ENCODE peak calls at places on chromosome 20, in nine cellular contexts. M is GM23248, B is HCT116, F is mucosa of descending colon, G is astrocyte, C is adipocyte, A is tibial nerve, D is upper lobe of right lung, R is right atrium auricular region. L is an unnamed sample. For H3K4me1, the result is how much of the 10 kb centered on the place peaks cover.

GRCh38 chr20:1697592-1697991 is 40.0 kb upstream of the SIRPG start:
- DNase-seq in M (no peak), B (no peak), F (no peak), G (no peak), C (no peak), A (no peak), D (no peak), R (no peak), L (no peak)

GRCh38 chr20:47551841-47552240 is 50.2 kb downstream of the NCOA3 start:
- DNase-seq in M (peak), B (no peak), F (no peak), G (no peak), C (no peak), A (no peak), D (no peak), R (no peak), L (no peak)

GRCh38 chr20:17969884-17970409 is 1.1 kb downstream of the MGME1 start:
- DNase-seq in M (peak), B (no peak), F (peak), G (no peak), C (peak), A (peak), D (no peak), R (no peak), L (no peak)

GRCh38 chr20:51400051-51400926 is 142.2 kb downstream of the NFATC2 start:
- DNase-seq in M (no peak), B (no peak), F (peak), G (no peak), C (no peak), A (no peak), D (peak), R (no peak), L (no peak)

GRCh38 chr20:5510446-5510845 is 193.7 kb upstream of the PROKR2 start:
- DNase-seq in M (peak), B (no peak), F (no peak), G (no peak), C (no peak), A (no peak), D (no peak), R (no peak), L (no peak)

GRCh38 chr20:1871807-1872455 is 23.3 kb upstream of the SIRPA start:
- DNase-seq in M (peak), B (no peak), F (no peak), G (no peak), C (no peak), A (no peak), D (no peak), R (no peak), L (no peak)

GRCh38 chr20:20466341-20466879 is 98.5 kb downstream of the INSM1 start:
- DNase-seq in M (peak), B (no peak), F (no peak), G (peak), C (peak), A (no peak), D (no peak), R (no peak), L (no peak)

GRCh38 chr20:726160-726559 is 42.1 kb downstream of the SLC52A3 start:
- DNase-seq in M (no peak), B (no peak), F (no peak), G (no peak), C (no peak), A (no peak), D (peak), R (no peak), L (no peak)

GRCh38 chr20:14337400-14338171 is at the start of gene FLRT3:
- DNase-seq in M (peak), B (peak), F (peak), G (peak), C (peak), A (peak), D (peak), R (peak), L (peak)

GRCh38 chr20:19881080-19881840 is 123.2 kb downstream of the RIN2 start:
- DNase-seq in M (no peak), B (no peak), F (no peak), G (no peak), C (no peak), A (no peak), D (no peak), R (no peak), L (no peak)

GRCh38 chr20:8019998-8020247 is 362 bp upstream of the TMX4 start:
- DNase-seq in M (no peak), B (no peak), F (no peak), G (no peak), C (no peak), A (no peak), D (no peak), R (no peak), L (no peak)

GRCh38 chr20:35088231-35088794 is 4.3 kb downstream of the TRPC4AP start:
- DNase-seq in M (peak), B (no peak), F (no peak), G (no peak), C (peak), A (no peak), D (no peak), R (no peak), L (no peak)

GRCh38 chr20:1165941-1166340 is 18.8 kb downstream of the TMEM74B start:
- DNase-seq in M (no peak), B (no peak), F (no peak), G (no peak), C (no peak), A (no peak), D (no peak), R (no peak), L (no peak)

GRCh38 chr20:17227669-17228623 is 1.1 kb downstream of the PCSK2 start:
- DNase-seq in M (peak), B (no peak), F (no peak), G (no peak), C (peak), A (no peak), D (peak), R (no peak), L (no peak)

GRCh38 chr20:1392693-1393506 is at the start of gene FKBP1A:
- DNase-seq in M (peak), B (peak), F (peak), G (peak), C (peak), A (peak), D (peak), R (peak), L (peak)

GRCh38 chr20:910840-911770 is 5.0 kb downstream of the ANGPT4 start:
- DNase-seq in M (peak), B (no peak), F (no peak), G (no peak), C (peak), A (peak), D (no peak), R (peak), L (no peak)

DNA sequence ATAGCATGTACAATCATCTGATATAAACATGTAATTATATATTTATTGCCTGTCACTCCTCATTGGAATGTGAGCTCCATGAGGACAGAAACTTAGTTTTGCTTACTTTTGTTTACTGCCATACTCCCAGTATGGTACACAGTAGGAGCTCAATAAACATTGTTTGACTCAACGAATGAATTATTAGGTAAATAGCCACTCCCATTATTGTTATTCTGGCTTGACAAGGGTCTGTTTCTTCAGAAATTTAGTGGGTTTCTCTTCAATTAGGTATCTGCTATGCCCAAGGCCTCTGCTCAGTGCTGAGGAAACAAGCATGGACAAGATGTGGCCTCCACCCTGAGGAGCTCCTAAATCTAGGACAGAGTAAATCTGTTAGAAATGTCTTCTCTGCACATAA is 6.3 kb downstream of the BCL2L1 start:
- DNase-seq in M (no peak), B (no peak), F (no peak), G (no peak), C (peak), A (no peak), D (no peak), R (no peak), L (no peak)
- H3K4me1 ChIP-seq in M (half or more), B (half or more), F (half or more), G (half or more), C (half or more), A (half or more), D (half or more), R (half or more), L (under half)

DNA sequence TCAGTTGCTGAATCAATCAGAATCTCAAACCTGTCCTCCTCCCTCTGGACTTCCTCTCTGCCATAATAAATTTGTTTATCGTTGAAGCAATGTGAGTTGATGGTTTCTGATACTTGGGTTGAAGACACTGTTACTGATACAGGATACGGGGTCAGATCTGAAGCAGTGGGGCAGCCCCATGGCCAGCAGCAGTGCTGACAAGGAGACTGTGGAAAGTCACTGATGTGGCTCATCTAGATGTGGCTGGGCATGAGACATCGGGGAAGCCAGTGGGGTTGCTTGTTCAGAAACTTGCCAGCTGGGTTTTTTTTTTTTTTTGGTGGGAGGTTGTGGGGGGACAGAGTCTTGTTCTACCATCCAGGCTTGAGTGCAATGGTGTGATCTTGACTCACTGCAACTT is 2.7 kb upstream of the BPI start:
- DNase-seq in M (no peak), B (no peak), F (no peak), G (no peak), C (no peak), A (no peak), D (no peak), R (no peak), L (no peak)
- H3K4me1 ChIP-seq in M (under half), B (under half), F (under half), G (under half), C (under half), A (under half), D (under half), R (under half), L (under half)

GRCh38 chr20:49685161-49685601 is 28.5 kb downstream of the B4GALT5 start:
- DNase-seq in M (peak), B (no peak), F (no peak), G (no peak), C (no peak), A (no peak), D (no peak), R (no peak), L (no peak)

GRCh38 chr20:49682278-49682677 is 31.4 kb downstream of the B4GALT5 start:
- DNase-seq in M (no peak), B (no peak), F (peak), G (no peak), C (no peak), A (no peak), D (no peak), R (no peak), L (no peak)

GRCh38 chr20:49685809-49686208 is 27.9 kb downstream of the B4GALT5 start:
- DNase-seq in M (peak), B (no peak), F (no peak), G (peak), C (peak), A (no peak), D (no peak), R (no peak), L (no peak)

GRCh38 chr20:49682798-49683197 is 30.9 kb downstream of the B4GALT5 start:
- DNase-seq in M (no peak), B (no peak), F (no peak), G (no peak), C (no peak), A (no peak), D (no peak), R (no peak), L (no peak)

GRCh38 chr20:49684335-49684997 is 29.2 kb downstream of the B4GALT5 start:
- DNase-seq in M (no peak), B (no peak), F (peak), G (no peak), C (no peak), A (no peak), D (peak), R (no peak), L (no peak)
- H3K4me1 ChIP-seq in M (under half), B (half or more), F (under half), G (under half), C (half or more), A (under half), D (half or more), R (under half), L (half or more)

GRCh38 chr20:41366546-41367392 is at the start of gene EMILIN3:
- DNase-seq in M (peak), B (no peak), F (no peak), G (no peak), C (peak), A (no peak), D (no peak), R (no peak), L (no peak)
- H3K4me1 ChIP-seq in M (under half), B (under half), F (under half), G (under half), C (under half), A (under half), D (under half), R (under half), L (under half)

DNA sequence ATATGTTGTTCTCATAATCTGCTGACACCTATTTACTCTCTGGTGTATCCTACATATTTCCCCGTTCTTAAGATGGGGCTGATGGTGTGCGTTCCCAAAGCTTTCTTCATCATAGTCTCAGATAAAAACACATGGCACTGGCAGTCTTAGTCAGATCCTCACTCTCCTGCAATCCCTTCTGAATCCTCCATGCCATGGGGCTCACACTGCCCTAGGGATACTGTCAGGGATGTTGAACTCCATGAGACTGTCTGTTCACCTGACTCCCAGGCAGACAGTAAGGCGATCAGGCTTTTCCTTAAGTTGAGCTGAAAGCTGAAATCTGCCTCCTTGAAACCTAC is 76.0 kb downstream of the SLX4IP start:
- DNase-seq in M (no peak), B (no peak), F (no peak), G (no peak), C (no peak), A (no peak), D (no peak), R (no peak), L (no peak)
- H3K4me1 ChIP-seq in M (under half), B (half or more), F (under half), G (under half), C (half or more), A (under half), D (under half), R (under half), L (under half)

GRCh38 chr20:25248501-25249172 is 752 bp downstream of the PYGB start:
- DNase-seq in M (peak), B (no peak), F (no peak), G (no peak), C (peak), A (no peak), D (peak), R (peak), L (peak)
- H3K4me1 ChIP-seq in M (under half), B (under half), F (under half), G (under half), C (half or more), A (under half), D (under half), R (half or more), L (under half)

DNA sequence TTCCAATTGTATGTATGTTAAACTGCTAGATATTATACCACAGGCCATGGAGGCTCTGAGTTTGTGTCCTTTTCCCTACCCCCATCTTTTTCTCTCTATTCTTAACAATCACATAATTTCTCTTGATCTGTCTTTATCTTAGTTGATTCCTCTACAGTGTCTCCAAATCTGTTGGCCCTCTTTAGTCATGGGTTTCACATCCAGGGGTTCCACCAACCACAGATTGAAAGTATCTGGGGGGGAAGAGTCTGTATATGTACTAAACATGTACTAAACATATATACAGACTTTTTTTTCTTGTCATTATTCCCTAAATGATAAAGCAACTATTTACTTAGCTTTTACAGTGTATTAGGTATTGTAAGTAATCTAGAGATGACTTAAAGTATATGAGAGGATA is 20.2 kb downstream of the RAB22A start:
- DNase-seq in M (no peak), B (no peak), F (no peak), G (no peak), C (no peak), A (no peak), D (no peak), R (no peak), L (no peak)
- H3K4me1 ChIP-seq in M (under half), B (under half), F (under half), G (under half), C (under half), A (under half), D (under half), R (under half), L (under half)

GRCh38 chr20:53872561-53873248 is 197.7 kb downstream of the BCAS1 start:
- DNase-seq in M (peak), B (no peak), F (peak), G (no peak), C (peak), A (no peak), D (no peak), R (no peak), L (no peak)
- H3K4me1 ChIP-seq in M (under half), B (under half), F (under half), G (under half), C (under half), A (under half), D (under half), R (under half), L (under half)

L was measured in pancreas.